ENCODE peak calls at places on chromosomes 11 and 22, in eight cellular contexts. One of them, this sample, is unnamed.

GRCh38 chr11:122180435-122180834 is 64.4 kb upstream of the BLID start:
- DNase-seq in cardiac fibroblast: peak; percentile 84
- DNase-seq in Panc1: peak; percentile 95
- DNase-seq in MCF 10A: peak; percentile 95
- DNase-seq in H1: no peak
- DNase-seq in H9: no peak
- DNase-seq in BJ: peak; percentile 97
- DNase-seq in brain microvascular endothelial cell: peak; percentile 96
- DNase-seq in this sample: no peak

GRCh38 chr11:24842308-24842707 is 345.5 kb downstream of the LUZP2 start:
- DNase-seq in cardiac fibroblast: no peak
- DNase-seq in Panc1: no peak
- DNase-seq in MCF 10A: no peak
- DNase-seq in H1: no peak
- DNase-seq in H9: no peak
- DNase-seq in BJ: no peak
- DNase-seq in brain microvascular endothelial cell: no peak
- DNase-seq in this sample: no peak

GRCh38 chr11:36354221-36355003 is 58.3 kb downstream of the PRR5L start:
- DNase-seq in cardiac fibroblast: peak; percentile 58
- DNase-seq in Panc1: no peak
- DNase-seq in MCF 10A: peak; percentile 47
- DNase-seq in H1: no peak
- DNase-seq in H9: no peak
- DNase-seq in BJ: peak; percentile 92
- DNase-seq in brain microvascular endothelial cell: no peak
- DNase-seq in this sample: no peak

GRCh38 chr22:20031732-20032406 is 11.0 kb downstream of the TANGO2 start:
- DNase-seq in cardiac fibroblast: no peak
- DNase-seq in Panc1: no peak
- DNase-seq in MCF 10A: peak; percentile 65
- DNase-seq in H1: no peak
- DNase-seq in H9: peak; percentile 41
- DNase-seq in BJ: no peak
- DNase-seq in brain microvascular endothelial cell: no peak
- DNase-seq in this sample: no peak

GRCh38 chr11:19379465-19379864 is 138.7 kb upstream of the E2F8 start:
- DNase-seq in cardiac fibroblast: peak; percentile 66
- DNase-seq in Panc1: no peak
- DNase-seq in MCF 10A: no peak
- DNase-seq in H1: no peak
- DNase-seq in H9: no peak
- DNase-seq in BJ: no peak
- DNase-seq in brain microvascular endothelial cell: no peak
- DNase-seq in this sample: no peak

GRCh38 chr11:38791346-38791961 is 2193.4 kb upstream of the RAG2 start:
- DNase-seq in cardiac fibroblast: peak; percentile 86
- DNase-seq in Panc1: peak; percentile 25
- DNase-seq in MCF 10A: peak; percentile 82
- DNase-seq in H1: no peak
- DNase-seq in H9: peak; percentile 31
- DNase-seq in BJ: peak; percentile 3
- DNase-seq in brain microvascular endothelial cell: peak; percentile 66
- DNase-seq in this sample: no peak

GRCh38 chr22:44325718-44326548 is 13.2 kb upstream of the SHISAL1 start:
- DNase-seq in cardiac fibroblast: peak; percentile 61
- DNase-seq in Panc1: no peak
- DNase-seq in MCF 10A: no peak
- DNase-seq in H1: no peak
- DNase-seq in H9: no peak
- DNase-seq in BJ: no peak
- DNase-seq in brain microvascular endothelial cell: no peak
- DNase-seq in this sample: no peak

GRCh38 chr22:31177420-31178162 is 17.6 kb downstream of the RNF185 start:
- DNase-seq in cardiac fibroblast: peak; percentile 78
- DNase-seq in Panc1: no peak
- DNase-seq in MCF 10A: peak; percentile 89
- DNase-seq in H1: no peak
- DNase-seq in H9: no peak
- DNase-seq in BJ: peak; percentile 89
- DNase-seq in brain microvascular endothelial cell: peak; percentile 76
- DNase-seq in this sample: no peak

GRCh38 chr22:22738959-22739585 is 94.7 kb downstream of the GGTLC2 start:
- DNase-seq in cardiac fibroblast: no peak
- DNase-seq in Panc1: no peak
- DNase-seq in MCF 10A: no peak
- DNase-seq in H1: no peak
- DNase-seq in H9: no peak
- DNase-seq in BJ: no peak
- DNase-seq in brain microvascular endothelial cell: no peak
- DNase-seq in this sample: no peak

GRCh38 chr22:18056802-18057474 is 20.9 kb upstream of the PEX26 start:
- DNase-seq in cardiac fibroblast: no peak
- DNase-seq in Panc1: no peak
- DNase-seq in MCF 10A: no peak
- DNase-seq in H1: no peak
- DNase-seq in H9: no peak
- DNase-seq in BJ: no peak
- DNase-seq in brain microvascular endothelial cell: no peak
- DNase-seq in this sample: no peak

GRCh38 chr11:111310088-111310487 is 11.7 kb downstream of the POU2AF3 start:
- DNase-seq in cardiac fibroblast: no peak
- DNase-seq in Panc1: no peak
- DNase-seq in MCF 10A: peak; percentile 47
- DNase-seq in H1: no peak
- DNase-seq in H9: no peak
- DNase-seq in BJ: no peak
- DNase-seq in brain microvascular endothelial cell: no peak
- DNase-seq in this sample: no peak

GRCh38 chr22:46791201-46791731 is 28.8 kb downstream of the TBC1D22A start:
- DNase-seq in cardiac fibroblast: peak; percentile 27
- DNase-seq in Panc1: no peak
- DNase-seq in MCF 10A: peak; percentile 9
- DNase-seq in H1: no peak
- DNase-seq in H9: no peak
- DNase-seq in BJ: no peak
- DNase-seq in brain microvascular endothelial cell: peak; percentile 75
- DNase-seq in this sample: no peak

GRCh38 chr22:45544588-45545170 is 42.0 kb downstream of the FBLN1 start:
- DNase-seq in cardiac fibroblast: peak; percentile 91
- DNase-seq in Panc1: no peak
- DNase-seq in MCF 10A: peak; percentile 89
- DNase-seq in H1: no peak
- DNase-seq in H9: no peak
- DNase-seq in BJ: no peak
- DNase-seq in brain microvascular endothelial cell: no peak
- DNase-seq in this sample: no peak

GRCh38 chr22:44151661-44152060 is 29.1 kb upstream of the PARVG start:
- DNase-seq in cardiac fibroblast: peak; percentile 88
- DNase-seq in Panc1: no peak
- DNase-seq in MCF 10A: peak; percentile 43
- DNase-seq in H1: no peak
- DNase-seq in H9: no peak
- DNase-seq in BJ: peak; percentile 34
- DNase-seq in brain microvascular endothelial cell: peak; percentile 53
- DNase-seq in this sample: no peak

GRCh38 chr11:133606122-133606521 is 73.8 kb upstream of the OPCML start:
- DNase-seq in cardiac fibroblast: no peak
- DNase-seq in Panc1: no peak
- DNase-seq in MCF 10A: no peak
- DNase-seq in H1: no peak
- DNase-seq in H9: no peak
- DNase-seq in BJ: no peak
- DNase-seq in brain microvascular endothelial cell: no peak
- DNase-seq in this sample: no peak

GRCh38 chr11:120205596-120206161 is 5.2 kb upstream of the OAF start:
- DNase-seq in cardiac fibroblast: peak; percentile 65
- DNase-seq in Panc1: no peak
- DNase-seq in MCF 10A: peak; percentile 58
- DNase-seq in H1: no peak
- DNase-seq in H9: no peak
- DNase-seq in BJ: no peak
- DNase-seq in brain microvascular endothelial cell: peak; percentile 53
- DNase-seq in this sample: no peak

GRCh38 chr11:58394195-58394594 is 12.5 kb downstream of the OR5B3 start:
- DNase-seq in cardiac fibroblast: peak; percentile 58
- DNase-seq in Panc1: no peak
- DNase-seq in MCF 10A: peak; percentile 49
- DNase-seq in H1: no peak
- DNase-seq in H9: no peak
- DNase-seq in BJ: peak; percentile 61
- DNase-seq in brain microvascular endothelial cell: peak; percentile 70
- DNase-seq in this sample: no peak

GRCh38 chr11:85666687-85667086 is 1.8 kb upstream of the CREBZF start:
- DNase-seq in cardiac fibroblast: no peak
- DNase-seq in Panc1: no peak
- DNase-seq in MCF 10A: no peak
- DNase-seq in H1: no peak
- DNase-seq in H9: no peak
- DNase-seq in BJ: no peak
- DNase-seq in brain microvascular endothelial cell: no peak
- DNase-seq in this sample: no peak

DNA sequence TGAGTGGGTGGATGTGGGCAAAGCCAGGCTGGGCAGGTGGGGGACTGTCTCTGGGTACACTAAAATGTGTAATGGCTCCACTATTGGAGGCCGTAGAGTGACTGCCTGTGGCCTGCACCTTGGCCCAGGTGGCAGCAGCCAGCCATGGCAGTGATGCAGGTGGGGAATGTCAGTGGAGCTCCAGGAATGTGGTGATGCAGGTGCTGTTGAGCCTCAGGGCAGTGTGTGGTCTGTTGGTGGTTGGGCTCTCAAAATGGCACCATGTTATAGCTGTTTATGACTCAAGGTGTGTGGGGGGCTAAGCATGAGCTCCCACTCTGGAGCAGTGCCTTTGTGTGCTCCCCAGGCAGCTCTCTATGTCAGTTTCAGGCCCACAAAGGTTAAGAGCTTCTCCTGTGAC is 40.2 kb upstream of the CCDC90B start:
- DNase-seq in cardiac fibroblast: no peak
- DNase-seq in Panc1: no peak
- DNase-seq in MCF 10A: no peak
- DNase-seq in H1: no peak
- DNase-seq in H9: peak; percentile 40
- DNase-seq in BJ: no peak
- DNase-seq in brain microvascular endothelial cell: no peak
- DNase-seq in this sample: no peak
- TF ChIP-seq CTCF in cardiac fibroblast: no peak
- TF ChIP-seq CTCF in Panc1: no peak
- TF ChIP-seq CTCF in MCF 10A: no peak
- TF ChIP-seq CTCF in H1: no peak
- TF ChIP-seq CTCF in H9: no peak
- TF ChIP-seq CTCF in BJ: no peak
- TF ChIP-seq CTCF in brain microvascular endothelial cell: no peak
- TF ChIP-seq CTCF in this sample: no peak

GRCh38 chr11:68531129-68531693 is 70.7 kb downstream of the PPP6R3 start:
- DNase-seq in cardiac fibroblast: no peak
- DNase-seq in Panc1: no peak
- DNase-seq in MCF 10A: no peak
- DNase-seq in H1: no peak
- DNase-seq in H9: no peak
- DNase-seq in BJ: no peak
- DNase-seq in brain microvascular endothelial cell: no peak
- DNase-seq in this sample: no peak

GRCh38 chr11:68535098-68535497 is 74.5 kb downstream of the PPP6R3 start:
- DNase-seq in cardiac fibroblast: no peak
- DNase-seq in Panc1: no peak
- DNase-seq in MCF 10A: no peak
- DNase-seq in H1: no peak
- DNase-seq in H9: no peak
- DNase-seq in BJ: no peak
- DNase-seq in brain microvascular endothelial cell: no peak
- DNase-seq in this sample: no peak

GRCh38 chr11:68533945-68534344 is 73.4 kb downstream of the PPP6R3 start:
- DNase-seq in cardiac fibroblast: no peak
- DNase-seq in Panc1: no peak
- DNase-seq in MCF 10A: no peak
- DNase-seq in H1: no peak
- DNase-seq in H9: no peak
- DNase-seq in BJ: no peak
- DNase-seq in brain microvascular endothelial cell: no peak
- DNase-seq in this sample: no peak

GRCh38 chr11:68536706-68537105 is 76.2 kb downstream of the PPP6R3 start:
- DNase-seq in cardiac fibroblast: no peak
- DNase-seq in Panc1: no peak
- DNase-seq in MCF 10A: no peak
- DNase-seq in H1: no peak
- DNase-seq in H9: no peak
- DNase-seq in BJ: no peak
- DNase-seq in brain microvascular endothelial cell: no peak
- DNase-seq in this sample: no peak

DNA sequence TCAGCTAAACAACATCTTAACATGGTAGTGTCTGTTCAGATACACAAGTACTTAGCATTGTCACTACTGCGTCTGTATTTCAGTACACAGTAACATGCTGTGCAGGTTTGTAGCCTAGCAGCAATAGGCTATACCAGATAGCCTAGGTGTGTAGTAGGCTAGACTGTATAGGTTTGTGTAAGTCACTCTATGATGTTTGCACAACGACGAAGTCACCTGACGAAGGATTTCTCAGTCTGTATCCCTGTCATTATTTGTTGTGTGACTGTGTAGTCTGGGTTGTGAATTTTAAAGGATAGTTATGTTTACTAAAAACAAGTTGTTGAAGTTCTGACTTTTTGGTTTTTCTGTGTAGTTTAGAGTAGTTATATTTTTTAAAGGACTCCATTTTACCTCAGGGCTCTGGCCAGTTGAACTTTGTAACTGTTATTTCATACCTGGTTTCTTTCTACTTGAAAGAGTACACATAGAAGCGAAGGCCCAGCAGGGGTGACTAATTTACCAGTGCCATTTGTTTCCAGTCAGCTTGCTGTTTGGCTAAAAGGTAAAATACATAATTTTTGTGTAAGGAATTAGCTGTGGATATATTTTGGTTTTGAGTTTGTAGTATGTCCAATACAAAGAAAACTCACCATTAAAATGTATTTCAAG is 72.3 kb downstream of the PPP6R3 start:
- DNase-seq in cardiac fibroblast: no peak
- DNase-seq in Panc1: no peak
- DNase-seq in MCF 10A: no peak
- DNase-seq in H1: no peak
- DNase-seq in H9: no peak
- DNase-seq in BJ: no peak
- DNase-seq in brain microvascular endothelial cell: no peak
- DNase-seq in this sample: no peak
- TF ChIP-seq CTCF in cardiac fibroblast: no peak
- TF ChIP-seq CTCF in Panc1: no peak
- TF ChIP-seq CTCF in MCF 10A: no peak
- TF ChIP-seq CTCF in H1: no peak
- TF ChIP-seq CTCF in H9: no peak
- TF ChIP-seq CTCF in BJ: no peak
- TF ChIP-seq CTCF in brain microvascular endothelial cell: no peak
- TF ChIP-seq CTCF in this sample: no peak

GRCh38 chr11:124837491-124837856 is 27.8 kb upstream of the ROBO3 start:
- DNase-seq in cardiac fibroblast: peak; percentile 93
- DNase-seq in Panc1: peak; percentile 62
- DNase-seq in MCF 10A: peak; percentile 80
- DNase-seq in H1: peak; percentile 52
- DNase-seq in H9: peak; percentile 46
- DNase-seq in BJ: peak; percentile 31
- DNase-seq in brain microvascular endothelial cell: peak; percentile 82
- DNase-seq in this sample: no peak
- TF ChIP-seq CTCF in cardiac fibroblast: peak; percentile 64
- TF ChIP-seq CTCF in Panc1: peak; percentile 82
- TF ChIP-seq CTCF in MCF 10A: peak; percentile 26
- TF ChIP-seq CTCF in H1: no peak
- TF ChIP-seq CTCF in H9: no peak
- TF ChIP-seq CTCF in BJ: peak; percentile 76
- TF ChIP-seq CTCF in brain microvascular endothelial cell: peak; percentile 81
- TF ChIP-seq CTCF in this sample: no peak

GRCh38 chr11:114439229-114440120 is at the start of gene REXO2:
- DNase-seq in cardiac fibroblast: peak; percentile 97
- DNase-seq in Panc1: peak; percentile 80
- DNase-seq in MCF 10A: peak; percentile 96
- DNase-seq in H1: peak; percentile 90
- DNase-seq in H9: peak; percentile 95
- DNase-seq in BJ: peak; percentile 79
- DNase-seq in brain microvascular endothelial cell: peak; percentile 94
- DNase-seq in this sample: peak; percentile 78
- TF ChIP-seq CTCF in cardiac fibroblast: peak; percentile 10
- TF ChIP-seq CTCF in Panc1: peak; percentile 21
- TF ChIP-seq CTCF in MCF 10A: peak; percentile 12
- TF ChIP-seq CTCF in H1: peak; percentile 22
- TF ChIP-seq CTCF in H9: peak; percentile 32
- TF ChIP-seq CTCF in BJ: peak; percentile 51
- TF ChIP-seq CTCF in brain microvascular endothelial cell: peak; percentile 48
- TF ChIP-seq CTCF in this sample: no peak

This sample was measured in mesothelial cell of epicardium.